ENCODE peak calls at places on chromosomes 3 and 15, in eight cellular contexts. W, J, H, K, V, P, R and L are unnamed samples.
A peak's percentile ranks its signal among the peaks of the same experiment; 100 is the strongest.

GRCh38 chr15:100201376-100202280 is 140.1 kb downstream of the ADAMTS17 start:
- DNase-seq in W (no peak), R (no peak), J (no peak), K (no peak), V (no peak), P (no peak), H (no peak), L (peak; percentile 1)

GRCh38 chr15:56913670-56914069 is 4.8 kb upstream of the TCF12 start:
- DNase-seq in W (no peak), R (no peak), P (no peak), K (peak; percentile 77), V (no peak), J (no peak), H (no peak), L (peak; percentile 68)

GRCh38 chr3:170690133-170690981 is 104.5 kb upstream of the SLC7A14 start:
- DNase-seq in J (no peak), H (peak; percentile 89), V (peak; percentile 50), R (peak; percentile 67), P (peak; percentile 77), W (peak; percentile 60), K (peak; percentile 62), L (peak; percentile 69)

GRCh38 chr15:68578960-68579935 is at the start of gene CORO2B:
- DNase-seq in P (peak; percentile 61), R (peak; percentile 51), H (peak; percentile 68), J (peak; percentile 45), V (no peak), W (peak; percentile 54), K (peak; percentile 46), L (peak; percentile 32)

GRCh38 chr15:65355173-65355982 is 22.4 kb downstream of the IGDCC3 start:
- DNase-seq in R (no peak), W (no peak), H (no peak), V (no peak), K (no peak), J (no peak), P (peak; percentile 61), L (no peak)

GRCh38 chr3:126551066-126551838 is 7.5 kb downstream of the C3orf22 start:
- DNase-seq in V (no peak), W (no peak), H (peak; percentile 54), P (no peak), K (peak; percentile 19), J (no peak), R (no peak), L (peak; percentile 26)

GRCh38 chr3:4398120-4398740 is 68.8 kb downstream of the SUMF1 start:
- DNase-seq in R (no peak), P (no peak), H (no peak), K (no peak), J (no peak), V (no peak), W (no peak), L (no peak)

GRCh38 chr15:37253877-37254276 is 153.5 kb upstream of the MEIS2 start:
- DNase-seq in H (no peak), V (no peak), K (peak; percentile 1), R (no peak), P (no peak), W (no peak), J (no peak), L (peak; percentile 35)

GRCh38 chr3:10522646-10523303 is 17.4 kb upstream of the ATP2B2 start:
- DNase-seq in K (no peak), H (peak; percentile 12), W (no peak), J (no peak), R (no peak), P (no peak), V (no peak), L (no peak)

DNA sequence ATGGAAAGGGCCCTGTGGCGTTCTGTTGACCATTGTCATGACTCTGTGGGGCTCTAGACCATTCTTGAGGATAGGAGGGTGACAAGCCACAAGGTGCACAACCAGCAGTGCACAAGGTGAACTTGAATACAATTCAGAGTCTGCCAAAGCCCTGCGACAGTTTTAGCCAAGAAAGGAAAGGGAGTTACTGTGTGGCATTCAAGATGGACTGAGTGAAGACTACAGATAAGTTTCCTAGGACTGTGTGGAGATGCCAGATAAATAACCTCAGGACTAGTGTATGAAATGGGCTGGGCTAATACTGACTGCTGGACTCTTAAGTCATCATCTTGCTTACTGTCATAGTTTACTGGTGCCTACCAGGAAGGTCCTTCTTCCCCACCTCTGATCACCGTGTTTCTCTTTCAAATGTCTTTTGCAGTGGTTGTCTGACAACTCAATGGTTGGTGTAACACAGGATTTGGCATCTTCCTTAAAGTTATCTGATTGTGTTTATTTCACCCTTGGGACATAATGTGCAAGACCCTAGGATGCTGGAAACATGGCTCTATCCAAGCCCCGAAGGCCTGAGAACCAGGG is 27.4 kb downstream of the ACKR2 start:
- DNase-seq in R (no peak), K (no peak), J (no peak), V (no peak), H (no peak), P (no peak), W (no peak), L (no peak)
- TF ChIP-seq CTCF in R (no peak), K (no peak), J (no peak), V (no peak), H (no peak), P (no peak), W (no peak), L (no peak)

GRCh38 chr3:13111874-13112520 is 38.8 kb upstream of the IQSEC1 start:
- DNase-seq in K (no peak), V (no peak), R (peak; percentile 82), W (no peak), J (no peak), P (no peak), H (peak; percentile 69), L (no peak)

GRCh38 chr3:13113346-13114335 is 40.4 kb upstream of the IQSEC1 start:
- DNase-seq in H (peak; percentile 54), J (no peak), K (no peak), R (no peak), P (no peak), W (peak; percentile 2), V (no peak), L (no peak)

GRCh38 chr3:13111173-13111873 is 38.1 kb upstream of the IQSEC1 start:
- DNase-seq in R (no peak), J (no peak), K (no peak), P (no peak), V (peak; percentile 40), H (peak; percentile 73), W (no peak), L (no peak)

GRCh38 chr3:13110678-13111116 is 37.5 kb upstream of the IQSEC1 start:
- DNase-seq in J (peak; percentile 18), W (peak; percentile 6), P (no peak), H (no peak), K (no peak), R (no peak), V (peak; percentile 97), L (peak; percentile 11)

DNA sequence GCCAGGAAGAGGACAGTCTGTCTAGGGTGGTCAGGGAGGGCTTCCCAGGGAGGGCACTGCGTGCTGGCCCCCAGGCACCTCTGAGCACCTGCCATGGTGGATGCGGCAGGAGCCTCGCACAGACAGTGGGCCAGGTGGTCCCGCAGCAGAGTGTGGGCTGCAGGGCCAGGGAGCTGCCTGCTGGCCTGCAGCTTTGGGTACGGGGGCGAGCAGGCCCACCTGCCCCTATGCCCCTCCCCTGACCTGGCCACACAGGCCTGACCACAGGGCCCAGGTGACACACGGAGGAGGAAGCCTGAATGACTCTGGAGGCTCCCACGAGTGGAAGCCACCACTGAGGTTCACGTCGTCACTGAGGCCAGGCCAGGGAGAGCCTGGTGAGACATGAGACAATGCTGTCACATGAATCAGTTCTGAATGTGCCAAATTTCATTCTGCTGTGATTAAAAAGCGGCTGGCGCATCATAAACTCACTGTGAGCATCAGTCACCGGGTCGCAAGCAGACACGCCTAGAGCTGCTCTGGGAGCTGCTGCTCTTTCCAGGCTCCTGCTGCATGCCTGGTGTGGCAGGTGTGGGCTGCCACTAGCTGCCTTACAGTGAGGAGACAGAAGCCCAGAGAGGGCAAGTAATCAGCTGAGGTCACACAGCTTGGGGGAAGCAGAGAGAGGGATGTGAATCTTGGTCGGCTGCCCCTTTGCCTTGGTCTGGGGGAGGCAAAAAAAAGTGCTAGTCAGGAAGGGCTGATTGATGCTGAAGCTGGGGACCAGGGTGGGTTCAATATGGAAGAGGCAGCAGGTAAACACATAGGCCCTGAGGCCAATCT is 39.5 kb upstream of the IQSEC1 start:
- DNase-seq in P (no peak), R (no peak), K (no peak), V (no peak), H (peak; percentile 57), W (peak; percentile 7), J (no peak), L (no peak)
- H3K4me3 ChIP-seq in P (no peak overlapping the region), R (no peak overlapping the region), K (no peak overlapping the region), V (no peak overlapping the region), H (no peak overlapping the region), W (no peak overlapping the region), J (no peak overlapping the region), L (no peak overlapping the region)

DNA sequence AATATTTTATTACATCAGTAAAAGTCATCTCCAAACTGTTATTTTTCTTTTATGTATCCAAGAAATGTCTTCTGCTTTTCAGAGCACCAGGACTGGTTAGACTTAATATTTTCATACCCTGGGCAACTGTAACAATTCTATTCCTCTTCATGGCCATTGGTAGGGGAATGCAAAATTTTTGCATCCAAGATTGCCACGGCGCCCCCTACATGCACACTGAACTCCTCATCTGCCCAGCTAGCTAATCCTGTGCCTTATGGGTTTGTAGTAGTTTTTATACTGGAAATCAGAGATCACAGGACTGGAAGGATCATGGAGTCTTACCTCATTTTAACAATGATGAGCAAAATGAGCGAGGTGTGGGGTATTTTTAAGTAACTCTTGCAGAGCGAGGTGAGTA is 74.2 kb downstream of the CRTC3 start:
- DNase-seq in H (peak; percentile 72), P (no peak), R (no peak), J (peak; percentile 14), K (peak; percentile 45), W (peak; percentile 51), V (no peak), L (peak; percentile 32)
- TF ChIP-seq CTCF in H (peak; percentile 57), P (peak; percentile 59), R (peak; percentile 16), J (peak; percentile 49), K (peak; percentile 59), W (peak; percentile 53), V (peak; percentile 49), L (peak; percentile 56)

GRCh38 chr3:159929894-159930235 is 58.8 kb upstream of the IL12A start:
- DNase-seq in R (no peak), W (no peak), J (no peak), K (no peak), V (no peak), P (no peak), H (no peak), L (no peak)

GRCh38 chr3:159929181-159929893 is 59.3 kb upstream of the IL12A start:
- DNase-seq in R (no peak), H (no peak), P (no peak), K (peak; percentile 72), V (peak; percentile 19), J (peak; percentile 56), W (no peak), L (peak; percentile 81)

GRCh38 chr3:159926573-159926972 is 62.1 kb upstream of the IL12A start:
- DNase-seq in K (no peak), H (no peak), R (no peak), W (no peak), V (no peak), P (no peak), J (no peak), L (no peak)

GRCh38 chr3:159928071-159928491 is 60.6 kb upstream of the IL12A start:
- DNase-seq in J (peak; percentile 46), K (no peak), V (no peak), P (peak; percentile 14), W (no peak), R (no peak), H (no peak), L (peak; percentile 56)

DNA sequence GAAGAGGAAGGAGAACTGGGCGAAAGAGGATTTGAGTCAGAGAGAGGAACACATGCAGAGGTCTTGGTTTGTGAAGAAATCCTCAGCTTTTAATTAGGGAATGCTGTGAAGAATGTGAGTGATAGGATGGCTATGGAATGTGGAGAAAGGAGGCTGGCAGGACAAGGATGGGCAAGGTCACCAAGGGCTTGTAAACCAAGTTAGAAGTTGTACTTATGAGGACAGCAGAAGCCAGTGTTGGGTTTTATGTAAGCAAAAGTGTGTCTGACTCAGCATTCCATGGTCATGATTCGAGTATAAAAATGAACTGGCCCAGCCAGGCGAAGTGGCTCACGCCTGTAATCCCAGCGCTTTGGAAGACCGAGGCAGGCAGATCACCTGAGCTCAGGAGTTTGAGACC is 59.9 kb upstream of the IL12A start:
- DNase-seq in P (no peak), H (no peak), J (peak; percentile 99), R (no peak), V (no peak), K (peak; percentile 94), W (no peak), L (peak; percentile 100)
- H3K4me3 ChIP-seq in P (no peak overlapping the region), H (no peak overlapping the region), J (no peak overlapping the region), R (no peak overlapping the region), V (no peak overlapping the region), K (no peak overlapping the region), W (no peak overlapping the region), L (no peak overlapping the region)